ENCODE peak calls at places on chromosomes 5 and 9, in five cellular contexts. J, T, G, R and Y are unnamed samples.
A peak's percentile ranks its signal among the peaks of the same experiment; 100 is the strongest.

GRCh38 chr9:93126825-93127368 is 7.2 kb downstream of the NINJ1 start:
- DNase-seq in G (no peak), R (peak; percentile 72), J (no peak), T (no peak), Y (no peak)

GRCh38 chr5:177494356-177495195 is 2.8 kb downstream of the PDLIM7 start:
- DNase-seq in R (peak; percentile 49), G (peak; percentile 89), T (peak; percentile 88), J (peak; percentile 87), Y (peak; percentile 94)

GRCh38 chr5:6551287-6551954 is 81.4 kb downstream of the NSUN2 start:
- DNase-seq in T (no peak), G (no peak), R (no peak), J (no peak), Y (peak; percentile 17)

GRCh38 chr5:98454407-98454806 is 319.1 kb upstream of the RGMB start:
- DNase-seq in J (peak; percentile 27), R (no peak), G (no peak), T (peak; percentile 73), Y (peak; percentile 82)

GRCh38 chr5:124617787-124618186 is 128.7 kb downstream of the ZNF608 start:
- DNase-seq in G (no peak), R (no peak), J (no peak), T (no peak), Y (no peak)

GRCh38 chr5:135976216-135976615 is 21.4 kb upstream of the LECT2 start:
- DNase-seq in J (no peak), G (no peak), R (no peak), T (no peak), Y (no peak)

GRCh38 chr5:61394078-61394701 is 62.1 kb downstream of the ZSWIM6 start:
- DNase-seq in T (no peak), G (no peak), R (no peak), J (no peak), Y (peak; percentile 27)

GRCh38 chr5:127440831-127441230 is 76.6 kb upstream of the PRRC1 start:
- DNase-seq in T (peak; percentile 42), J (no peak), R (no peak), G (no peak), Y (peak; percentile 78)

GRCh38 chr9:18610956-18611355 is 137.0 kb downstream of the ADAMTSL1 start:
- DNase-seq in G (no peak), T (no peak), J (no peak), R (no peak), Y (no peak)

GRCh38 chr5:8842906-8843590 is 702.8 kb downstream of the SEMA5A start:
- DNase-seq in R (peak; percentile 45), T (peak; percentile 39), J (peak; percentile 71), G (peak; percentile 6), Y (peak; percentile 70)

GRCh38 chr5:85538362-85538761 is 1079.4 kb upstream of the COX7C start:
- DNase-seq in J (no peak), T (no peak), G (no peak), R (no peak), Y (no peak)

GRCh38 chr9:27367175-27367798 is 70.3 kb upstream of the EQTN start:
- DNase-seq in G (no peak), R (no peak), T (no peak), J (no peak), Y (no peak)

GRCh38 chr9:127931092-127931881 is 710 bp upstream of the PIP5KL1 start:
- DNase-seq in J (peak; percentile 73), G (peak; percentile 42), T (peak; percentile 75), R (no peak), Y (peak; percentile 90)

GRCh38 chr5:37810311-37810710 is 29.5 kb downstream of the GDNF start:
- DNase-seq in G (no peak), R (no peak), J (peak; percentile 58), T (peak; percentile 48), Y (peak; percentile 89)

GRCh38 chr5:80254767-80255424 is 952 bp downstream of the SERINC5 start:
- DNase-seq in R (no peak), G (no peak), J (peak; percentile 23), T (peak; percentile 43), Y (peak; percentile 63)

GRCh38 chr9:133371261-133371711 is 4.6 kb downstream of the SURF4 start:
- DNase-seq in T (no peak), R (no peak), G (no peak), J (no peak), Y (peak; percentile 47)

GRCh38 chr5:98930972-98931762 is 2.4 kb upstream of the CHD1 start:
- DNase-seq in T (no peak), G (no peak), J (no peak), R (no peak), Y (no peak)

GRCh38 chr5:132385321-132386105 is 16.0 kb downstream of the SLC22A5 start:
- DNase-seq in G (no peak), J (peak; percentile 68), R (peak; percentile 82), T (peak; percentile 87), Y (peak; percentile 79)

GRCh38 chr5:61303348-61303747 is 28.7 kb upstream of the ZSWIM6 start:
- DNase-seq in R (no peak), T (no peak), G (no peak), J (no peak), Y (no peak)